ENCODE peak calls at places on chromosome 10, in six cellular contexts. Z is tibial nerve; L is dorsolateral prefrontal cortex; K is effector memory CD4-positive, alpha-beta T cell; R is thyroid gland; F is CD8-positive, alpha-beta T cell. T is an unnamed sample.

GRCh38 chr10:71086439-71087080 is 125.8 kb upstream of the UNC5B start:
- DNase-seq in Z (no peak), L (no peak), K (no peak), R (no peak), F (no peak), T (no peak)

GRCh38 chr10:75195035-75195763 is 15.4 kb upstream of the VDAC2 start:
- DNase-seq in Z (no peak), L (no peak), K (no peak), R (no peak), F (no peak), T (no peak)

GRCh38 chr10:122494833-122495232 is 33.5 kb downstream of the HTRA1 start:
- DNase-seq in Z (peak), L (peak), K (no peak), R (peak), F (no peak), T (no peak)

GRCh38 chr10:5663692-5664427 is 2.5 kb downstream of the ASB13 start:
- DNase-seq in Z (no peak), L (no peak), K (no peak), R (no peak), F (no peak), T (no peak)

GRCh38 chr10:11447571-11447970 is 163.9 kb downstream of the USP6NL start:
- DNase-seq in Z (no peak), L (no peak), K (no peak), R (no peak), F (no peak), T (no peak)

GRCh38 chr10:122306282-122306681 is 35.2 kb downstream of the BTBD16 start:
- DNase-seq in Z (no peak), L (no peak), K (no peak), R (no peak), F (no peak), T (no peak)

GRCh38 chr10:3709456-3709855 is 75.6 kb downstream of the KLF6 start:
- DNase-seq in Z (no peak), L (no peak), K (no peak), R (no peak), F (no peak), T (no peak)

GRCh38 chr10:63711866-63712716 is 190.9 kb downstream of the REEP3 start:
- DNase-seq in Z (peak), L (peak), K (no peak), R (peak), F (no peak), T (peak)

GRCh38 chr10:31140716-31141115 is 109.1 kb upstream of the ZNF438 start:
- DNase-seq in Z (peak), L (no peak), K (no peak), R (no peak), F (no peak), T (no peak)

GRCh38 chr10:86047588-86047987 is 319.0 kb downstream of the GRID1 start:
- DNase-seq in Z (no peak), L (no peak), K (no peak), R (no peak), F (no peak), T (no peak)

GRCh38 chr10:133618851-133619250 is 7.7 kb downstream of the FRG2B start:
- DNase-seq in Z (no peak), L (no peak), K (no peak), R (no peak), F (no peak), T (no peak)

GRCh38 chr10:97522071-97522470 is 23.3 kb downstream of the UBTD1 start:
- DNase-seq in Z (no peak), L (no peak), K (no peak), R (peak), F (no peak), T (no peak)

GRCh38 chr10:6579904-6580278 is at the start of gene PRKCQ:
- DNase-seq in Z (no peak), L (no peak), K (no peak), R (peak), F (no peak), T (no peak)

GRCh38 chr10:103620891-103621777 is 127.6 kb downstream of the NEURL1 start:
- DNase-seq in Z (no peak), L (no peak), K (no peak), R (no peak), F (no peak), T (no peak)

GRCh38 chr10:64394744-64395143 is 873.5 kb downstream of the REEP3 start:
- DNase-seq in Z (no peak), L (no peak), K (no peak), R (no peak), F (no peak), T (no peak)

GRCh38 chr10:35903021-35903420 is 260.9 kb upstream of the FZD8 start:
- DNase-seq in Z (no peak), L (no peak), K (no peak), R (no peak), F (no peak), T (no peak)

GRCh38 chr10:98367626-98368451 is 47.1 kb downstream of the PYROXD2 start:
- DNase-seq in Z (no peak), L (peak), K (no peak), R (no peak), F (no peak), T (peak)

GRCh38 chr10:18238875-18239485 is 98.8 kb downstream of the CACNB2 start:
- DNase-seq in Z (no peak), L (no peak), K (no peak), R (no peak), F (no peak), T (no peak)

GRCh38 chr10:21757601-21757901 is 223.5 kb downstream of the MLLT10 start:
- DNase-seq in Z (no peak), L (no peak), K (no peak), R (no peak), F (no peak), T (no peak)

GRCh38 chr10:25226775-25227682 is 52.2 kb downstream of the GPR158 start:
- DNase-seq in Z (no peak), L (no peak), K (no peak), R (peak), F (no peak), T (no peak)

GRCh38 chr10:132975976-132976682 is 33.8 kb upstream of the CFAP46 start:
- DNase-seq in Z (no peak), L (no peak), K (no peak), R (no peak), F (no peak), T (no peak)

GRCh38 chr10:95327367-95327766 is 36.6 kb upstream of the PDLIM1 start:
- DNase-seq in Z (no peak), L (no peak), K (no peak), R (peak), F (no peak), T (no peak)

GRCh38 chr10:73183882-73184281 is 16.0 kb downstream of the FAM149B1 start:
- DNase-seq in Z (no peak), L (no peak), K (no peak), R (no peak), F (no peak), T (no peak)

DNA sequence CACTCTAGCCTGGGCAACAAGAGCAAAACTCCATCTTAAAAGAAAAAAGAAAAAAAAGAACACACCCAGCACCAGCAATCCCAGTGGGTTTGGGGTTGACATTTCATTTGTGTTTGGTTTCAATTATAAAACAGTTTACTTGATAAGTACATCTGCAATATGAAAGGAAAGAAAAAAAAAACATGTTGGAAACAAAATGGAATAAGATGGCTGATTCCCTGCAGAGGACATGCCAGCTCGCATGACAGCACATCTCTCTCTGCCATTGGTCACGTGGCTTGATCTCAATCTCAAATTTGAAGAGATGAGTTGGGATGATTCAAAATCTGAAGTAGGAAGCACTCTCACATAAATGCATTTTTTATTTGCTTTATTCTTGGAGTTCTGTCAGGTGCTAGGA is 28.0 kb downstream of the MYOF start:
- DNase-seq in Z (no peak), L (no peak), K (no peak), R (no peak), F (no peak), T (no peak)
- H3K27ac ChIP-seq in Z (no peak), L (no peak), K (no peak), R (peak), F (no peak), T (no peak)

DNA sequence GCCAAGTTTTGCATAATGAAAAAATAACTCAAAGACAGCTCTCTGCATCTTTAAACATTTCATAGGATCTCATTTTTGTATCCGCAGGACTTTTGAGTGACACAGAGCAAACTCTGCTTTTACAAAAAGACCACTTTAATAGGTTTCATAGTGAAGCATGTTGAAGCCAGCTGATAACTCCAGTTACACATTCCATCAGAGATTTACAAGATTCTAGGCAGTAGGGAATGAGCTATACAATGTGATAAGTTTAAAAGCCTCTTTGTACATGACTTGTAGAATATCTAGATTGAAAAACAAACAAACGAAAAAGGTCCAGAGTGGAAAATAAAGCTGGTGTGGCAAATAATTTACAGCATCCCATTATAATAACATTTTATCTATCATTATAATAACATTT is 2.2 kb downstream of the PRKG1 start:
- DNase-seq in Z (no peak), L (no peak), K (no peak), R (no peak), F (no peak), T (no peak)
- H3K27ac ChIP-seq in Z (no peak), L (no peak), K (no peak), R (no peak), F (no peak), T (no peak)

GRCh38 chr10:17073720-17074547 is 55.7 kb downstream of the CUBN start:
- DNase-seq in Z (no peak), L (no peak), K (no peak), R (no peak), F (no peak), T (no peak)
- H3K27ac ChIP-seq in Z (no peak), L (no peak), K (no peak), R (no peak), F (no peak), T (no peak)

DNA sequence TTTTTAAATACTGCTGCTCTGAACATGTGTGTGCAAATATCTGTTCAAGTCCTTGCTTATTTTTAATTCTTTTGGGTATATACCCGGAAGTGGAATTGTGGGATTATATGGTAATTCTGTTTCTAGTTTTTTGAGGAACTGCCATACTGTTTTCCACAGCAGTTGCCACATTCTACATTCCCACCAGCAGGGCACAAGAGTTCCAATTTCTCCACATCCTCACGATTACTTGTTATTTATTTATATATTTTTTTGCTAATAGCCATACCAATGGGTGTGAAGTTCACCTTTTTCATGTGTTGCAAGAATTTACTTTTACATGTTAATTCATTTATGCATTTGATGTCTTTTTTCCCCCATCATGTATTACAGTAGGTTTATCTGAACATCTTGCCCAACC is 79.6 kb upstream of the CXCL12 start:
- DNase-seq in Z (no peak), L (no peak), K (no peak), R (no peak), F (no peak), T (no peak)
- H3K27ac ChIP-seq in Z (no peak), L (no peak), K (no peak), R (no peak), F (no peak), T (no peak)

GRCh38 chr10:45418859-45419672 is 45.0 kb downstream of the ALOX5 start:
- DNase-seq in Z (peak), L (no peak), K (peak), R (peak), F (no peak), T (peak)
- H3K27ac ChIP-seq in Z (peak), L (peak), K (peak), R (peak), F (peak), T (peak)

GRCh38 chr10:101781984-101782810 is 1.0 kb downstream of the NPM3 start:
- DNase-seq in Z (no peak), L (peak), K (no peak), R (no peak), F (no peak), T (no peak)
- H3K27ac ChIP-seq in Z (no peak), L (no peak), K (no peak), R (no peak), F (no peak), T (no peak)

GRCh38 chr10:127834221-127834620 is 58.5 kb downstream of the CLRN3 start:
- DNase-seq in Z (no peak), L (no peak), K (no peak), R (no peak), F (no peak), T (no peak)
- H3K27ac ChIP-seq in Z (no peak), L (no peak), K (no peak), R (no peak), F (no peak), T (no peak)

GRCh38 chr10:79098061-79098460 is 29.3 kb downstream of the ZMIZ1 start:
- DNase-seq in Z (no peak), L (no peak), K (no peak), R (no peak), F (no peak), T (no peak)

GRCh38 chr10:79099898-79100448 is 31.2 kb downstream of the ZMIZ1 start:
- DNase-seq in Z (no peak), L (no peak), K (no peak), R (no peak), F (no peak), T (no peak)

GRCh38 chr10:79097021-79097695 is 28.4 kb downstream of the ZMIZ1 start:
- DNase-seq in Z (no peak), L (no peak), K (no peak), R (no peak), F (no peak), T (no peak)

GRCh38 chr10:79096514-79096913 is 27.7 kb downstream of the ZMIZ1 start:
- DNase-seq in Z (no peak), L (no peak), K (no peak), R (no peak), F (no peak), T (no peak)

GRCh38 chr10:79098596-79099015 is 29.8 kb downstream of the ZMIZ1 start:
- DNase-seq in Z (no peak), L (no peak), K (no peak), R (no peak), F (no peak), T (no peak)
- H3K27ac ChIP-seq in Z (no peak), L (no peak), K (no peak), R (peak), F (no peak), T (no peak)

DNA sequence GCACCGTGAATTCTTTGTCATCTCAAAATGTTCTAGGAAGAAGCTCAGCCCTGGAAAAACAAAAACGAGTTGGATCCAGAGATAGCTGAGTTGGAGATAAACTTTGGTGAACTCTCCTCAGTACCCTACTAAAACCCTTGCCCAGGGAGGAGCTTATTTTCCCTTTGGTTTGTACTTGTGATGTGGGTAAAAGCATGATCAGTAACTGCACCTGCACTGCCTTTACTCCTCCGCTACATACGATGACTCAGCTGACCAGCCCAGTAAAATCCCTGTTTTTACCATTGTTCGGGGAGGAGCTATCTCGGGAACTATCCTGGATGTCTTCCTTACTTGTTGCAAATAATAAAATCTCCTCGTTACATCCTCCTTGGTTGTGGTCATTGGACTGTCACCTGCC is 359.3 kb downstream of the SH2D4B start:
- DNase-seq in Z (no peak), L (no peak), K (no peak), R (no peak), F (no peak), T (no peak)
- H3K27ac ChIP-seq in Z (no peak), L (no peak), K (no peak), R (no peak), F (no peak), T (no peak)

T was measured in caudate nucleus.